ENCODE peak calls at places on chromosomes 11 and 22, in ten cellular contexts. D is stomach; V is stimulated activated CD8-positive, alpha-beta memory T cell treated with anti-CD3 and anti-CD28 coated beads, Interleukin-4, amount 100 ng/mL, for 48 hours; J is A172; O is WTC11; P is NCI-H1092; K is Right ventricle myocardium superior; H is lower leg skin; X is amygdala; N is stimulated activated CD4-positive, alpha-beta T cell treated with anti-CD3 and anti-CD28 coated beads, Interleukin-1b, Interleukin-23, amount 100 ng/mL, for 24 hours. C is an unnamed sample.

GRCh38 chr22:44316393-44317162 is 3.8 kb upstream of the SHISAL1 start:
- DNase-seq in J (no peak), H (no peak), K (peak), N (no peak), D (no peak), P (no peak), V (no peak), X (no peak), O (no peak), C (no peak)

GRCh38 chr11:66860449-66860831 is 3.6 kb downstream of the LRFN4 start:
- DNase-seq in N (no peak), H (no peak), J (no peak), P (no peak), O (no peak), X (no peak), K (peak), D (no peak), V (no peak), C (no peak)

GRCh38 chr11:82631722-82632630 is 101.7 kb downstream of the FAM181B start:
- DNase-seq in H (no peak), O (no peak), X (no peak), J (peak), K (no peak), P (no peak), D (no peak), N (no peak), V (no peak), C (no peak)

GRCh38 chr11:66265531-66266377 is 2.7 kb upstream of the RAB1B start:
- DNase-seq in O (no peak), J (no peak), D (no peak), X (no peak), N (no peak), K (no peak), V (no peak), H (no peak), P (no peak), C (no peak)

GRCh38 chr22:44567846-44568493 is 69.9 kb upstream of the RTL6 start:
- DNase-seq in V (peak), O (peak), X (no peak), J (peak), N (peak), K (no peak), P (no peak), D (peak), H (no peak), C (peak)

GRCh38 chr11:117478126-117478856 is 150.6 kb downstream of the CEP164 start:
- DNase-seq in V (no peak), D (no peak), H (no peak), J (no peak), P (no peak), K (no peak), X (no peak), O (no peak), N (no peak), C (no peak)

GRCh38 chr11:72661486-72661885 is 12.7 kb downstream of the PDE2A start:
- DNase-seq in O (no peak), H (no peak), K (no peak), N (no peak), V (no peak), D (no peak), P (no peak), J (no peak), X (no peak), C (no peak)

GRCh38 chr11:8593935-8594909 is at the start of gene STK33:
- DNase-seq in J (peak), O (peak), H (no peak), D (peak), V (peak), X (no peak), K (peak), P (peak), N (no peak), C (no peak)

GRCh38 chr11:12845739-12846358 is 163.3 kb upstream of the RASSF10 start:
- DNase-seq in O (peak), H (no peak), K (peak), N (no peak), D (peak), V (no peak), J (peak), P (peak), X (no peak), C (no peak)